ENCODE peak calls at places on chromosomes 13 and 19, in five cellular contexts. P is mesenchymal stem cell; A is naive thymus-derived CD4-positive, alpha-beta T cell; J is heart right ventricle; L is CD8-positive, alpha-beta T cell. O is an unnamed sample.

GRCh38 chr13:95481051-95481775 is 71.3 kb upstream of the CLDN10 start:
- DNase-seq in L (no peak), J (no peak), P (no peak), A (no peak), O (peak; percentile 74)

GRCh38 chr13:51895906-51896888 is 34.4 kb downstream of the CCDC70 start:
- DNase-seq in P (peak; percentile 64), J (peak; percentile 43), L (peak; percentile 33), A (peak; percentile 53), O (peak; percentile 84)

GRCh38 chr19:13208131-13208963 is 58.1 kb downstream of the IER2 start:
- DNase-seq in P (no peak), L (peak; percentile 52), A (peak; percentile 56), J (peak; percentile 80), O (peak; percentile 100)

GRCh38 chr19:19321143-19321577 is 531 bp downstream of the MAU2 start:
- DNase-seq in P (peak; percentile 35), A (peak; percentile 9), J (no peak), L (no peak), O (peak; percentile 62)

GRCh38 chr19:13417054-13417453 is 89.2 kb downstream of the CACNA1A start:
- DNase-seq in A (no peak), L (no peak), P (no peak), J (peak; percentile 9), O (no peak)

GRCh38 chr19:19146000-19146608 is 7.8 kb upstream of the TMEM161A start:
- DNase-seq in L (peak; percentile 77), P (peak; percentile 56), A (peak; percentile 82), J (peak; percentile 76), O (peak; percentile 97)

GRCh38 chr13:76522083-76522755 is 364.0 kb downstream of the KCTD12 start:
- DNase-seq in A (no peak), J (no peak), L (no peak), P (peak; percentile 20), O (no peak)

GRCh38 chr13:46866150-46866549 is 30.7 kb downstream of the HTR2A start:
- DNase-seq in J (no peak), L (no peak), A (no peak), P (peak; percentile 96), O (no peak)

GRCh38 chr19:51690359-51691121 is 2.6 kb upstream of the SPACA6 start:
- DNase-seq in J (peak; percentile 75), L (peak; percentile 53), A (peak; percentile 51), P (peak; percentile 91), O (peak; percentile 96)

GRCh38 chr13:100559886-100560285 is 28.7 kb downstream of the GGACT start:
- DNase-seq in L (no peak), P (no peak), J (no peak), A (no peak), O (peak; percentile 48)

GRCh38 chr13:22423261-22423660 is 752.4 kb downstream of the FGF9 start:
- DNase-seq in A (no peak), J (no peak), L (no peak), P (no peak), O (no peak)

GRCh38 chr19:46932346-46932745 is 71.5 kb downstream of the ARHGAP35 start:
- DNase-seq in J (no peak), A (no peak), P (peak; percentile 50), L (no peak), O (peak; percentile 85)

GRCh38 chr19:41813911-41814310 is 17.5 kb downstream of the CEACAM3 start:
- DNase-seq in L (no peak), J (no peak), P (no peak), A (no peak), O (peak; percentile 4)

GRCh38 chr19:926595-927043 is 784 bp downstream of the ARID3A start:
- DNase-seq in J (peak; percentile 63), L (no peak), A (no peak), P (peak; percentile 32), O (peak; percentile 98)

GRCh38 chr13:24630851-24631341 is 49.3 kb upstream of the ATP12A start:
- DNase-seq in J (no peak), A (no peak), L (no peak), P (peak; percentile 92), O (no peak)

GRCh38 chr13:93293716-93294115 is 67.1 kb downstream of the GPC6 start:
- DNase-seq in A (no peak), J (no peak), L (no peak), P (no peak), O (no peak)

GRCh38 chr19:3554254-3555083 is 2.9 kb downstream of the MFSD12 start:
- DNase-seq in J (no peak), P (no peak), L (peak; percentile 67), A (peak; percentile 81), O (peak; percentile 86)

GRCh38 chr13:110010433-110011135 is 224.2 kb upstream of the IRS2 start:
- DNase-seq in P (peak; percentile 62), J (no peak), L (no peak), A (no peak), O (no peak)

GRCh38 chr13:29160862-29161261 is 340.7 kb downstream of the MTUS2 start:
- DNase-seq in P (no peak), L (no peak), J (no peak), A (no peak), O (no peak)

GRCh38 chr13:79679334-79679733 is 198.4 kb downstream of the NDFIP2 start:
- DNase-seq in P (peak; percentile 71), J (peak; percentile 77), L (peak; percentile 20), A (peak; percentile 4), O (no peak)

GRCh38 chr13:23688336-23688735 is 118.1 kb downstream of the TNFRSF19 start:
- DNase-seq in A (no peak), L (no peak), J (no peak), P (no peak), O (no peak)

GRCh38 chr19:37333457-37333856 is 37.4 kb upstream of the ZNF527 start:
- DNase-seq in A (no peak), J (no peak), P (peak; percentile 53), L (no peak), O (no peak)

GRCh38 chr19:37332839-37333238 is 38.1 kb upstream of the ZNF527 start:
- DNase-seq in L (no peak), P (no peak), A (no peak), J (no peak), O (peak; percentile 3)

GRCh38 chr19:37329686-37330085 is 41.2 kb upstream of the ZNF527 start:
- DNase-seq in L (no peak), A (no peak), J (no peak), P (no peak), O (no peak)

GRCh38 chr19:37334179-37335071 is 36.5 kb upstream of the ZNF527 start:
- DNase-seq in A (peak; percentile 89), P (peak; percentile 92), L (peak; percentile 95), J (peak; percentile 95), O (peak; percentile 96)
- H3K27ac ChIP-seq in A (peak overlapping the region; percentile 88), P (peak overlapping the region; percentile 36), L (peak overlapping the region; percentile 46), J (peak overlapping the region; percentile 86), O (peak overlapping the region; percentile 93)

GRCh38 chr19:16115309-16116039 is 3.8 kb downstream of the RAB8A start:
- DNase-seq in J (no peak), A (no peak), L (no peak), P (no peak), O (peak; percentile 69)
- H3K4me3 ChIP-seq in J (no peak overlapping the region), A (no peak overlapping the region), L (no peak overlapping the region), P (no peak overlapping the region), O (no peak overlapping the region)

GRCh38 chr13:32733685-32734084 is 147.4 kb downstream of the PDS5B start:
- DNase-seq in A (no peak), J (no peak), P (no peak), L (no peak), O (no peak)
- H3K27ac ChIP-seq in A (no peak overlapping the region), J (no peak overlapping the region), P (no peak overlapping the region), L (no peak overlapping the region), O (no peak overlapping the region)

DNA sequence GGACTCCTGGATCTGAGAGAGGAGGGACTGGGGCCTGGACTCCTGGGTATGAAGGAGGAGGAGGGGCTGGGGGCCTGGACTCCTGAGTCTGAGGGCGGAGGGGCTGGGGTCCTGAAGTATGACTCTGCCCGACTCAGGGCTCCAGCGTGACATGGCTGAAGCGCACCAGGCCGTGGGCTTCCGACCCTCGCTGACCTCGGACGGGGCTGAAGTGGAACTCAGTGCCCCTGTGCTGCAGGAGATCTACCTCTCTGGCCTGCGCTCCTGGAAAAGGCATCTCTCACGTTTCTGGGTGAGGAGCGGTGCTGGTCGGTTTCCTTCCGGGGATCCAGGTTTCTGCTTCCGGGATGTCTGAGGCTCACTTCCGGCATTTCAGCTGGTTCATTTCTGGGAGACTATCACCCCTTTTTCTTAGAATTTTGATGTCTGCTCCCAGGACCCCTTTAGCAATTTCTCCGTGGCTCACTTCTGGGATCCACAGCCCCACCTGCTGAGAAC is 1.2 kb downstream of the CPT1C start:
- DNase-seq in A (no peak), L (no peak), P (no peak), J (no peak), O (peak; percentile 47)
- H3K4me3 ChIP-seq in A (no peak overlapping the region), L (no peak overlapping the region), P (no peak overlapping the region), J (no peak overlapping the region), O (no peak overlapping the region)

DNA sequence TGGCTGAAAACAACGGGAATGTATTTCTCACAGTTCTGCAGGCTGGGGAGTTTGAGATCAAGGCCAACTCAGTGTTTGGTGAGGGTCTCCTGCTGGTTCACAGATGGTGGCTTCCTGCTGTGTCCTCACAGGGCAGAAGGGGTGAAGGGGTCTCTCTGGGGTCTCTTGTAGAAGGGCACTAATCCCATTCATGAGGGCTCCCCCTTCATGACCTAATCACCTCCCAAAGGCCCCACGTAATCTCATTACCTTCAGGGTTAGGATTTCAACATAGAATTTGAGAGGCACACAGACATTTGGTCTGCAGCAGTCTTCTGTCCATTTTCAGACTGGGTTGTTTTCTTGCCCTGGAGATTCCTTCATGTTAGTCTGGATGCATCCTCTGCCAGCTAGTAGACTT is 11.6 kb downstream of the ZNF444 start:
- DNase-seq in A (no peak), P (no peak), J (no peak), L (no peak), O (no peak)
- H3K27ac ChIP-seq in A (peak overlapping the region; percentile 29), P (no peak overlapping the region), J (peak overlapping the region; percentile 59), L (no peak overlapping the region), O (no peak overlapping the region)

GRCh38 chr19:7637374-7638256 is 705 bp downstream of the STXBP2 start:
- DNase-seq in L (no peak), A (no peak), P (peak; percentile 16), J (no peak), O (peak; percentile 89)
- H3K4me3 ChIP-seq in L (peak overlapping the region; percentile 36), A (peak overlapping the region; percentile 81), P (peak overlapping the region; percentile 72), J (peak overlapping the region; percentile 26), O (peak overlapping the region; percentile 20)